ENCODE peak calls at places on chromosomes 12 and 14, in seven cellular contexts. One of them, this sample, is unnamed. For H3K9me3, the result is how much of the 10 kb centered on the place peaks cover.

GRCh38 chr12:53953831-53954693 is 641 bp upstream of the HOXC12 start:
- DNase-seq in esophagus squamous epithelium: no peak
- DNase-seq in stomach: no peak
- DNase-seq in transverse colon: no peak
- DNase-seq in body of pancreas: no peak
- DNase-seq in esophagus muscularis mucosa: no peak
- DNase-seq in ovary: no peak
- DNase-seq in this sample: no peak

GRCh38 chr12:125360540-125360939 is 295.3 kb downstream of the AACS start:
- DNase-seq in esophagus squamous epithelium: no peak
- DNase-seq in stomach: no peak
- DNase-seq in transverse colon: no peak
- DNase-seq in body of pancreas: no peak
- DNase-seq in esophagus muscularis mucosa: peak
- DNase-seq in ovary: no peak
- DNase-seq in this sample: no peak

GRCh38 chr12:5588231-5588995 is 156.5 kb downstream of the NTF3 start:
- DNase-seq in esophagus squamous epithelium: no peak
- DNase-seq in stomach: no peak
- DNase-seq in transverse colon: no peak
- DNase-seq in body of pancreas: no peak
- DNase-seq in esophagus muscularis mucosa: no peak
- DNase-seq in ovary: no peak
- DNase-seq in this sample: no peak

GRCh38 chr12:82099216-82099615 is 259.0 kb downstream of the CCDC59 start:
- DNase-seq in esophagus squamous epithelium: no peak
- DNase-seq in stomach: no peak
- DNase-seq in transverse colon: no peak
- DNase-seq in body of pancreas: no peak
- DNase-seq in esophagus muscularis mucosa: no peak
- DNase-seq in ovary: no peak
- DNase-seq in this sample: no peak

GRCh38 chr12:79119796-79120195 is 255.2 kb downstream of the SYT1 start:
- DNase-seq in esophagus squamous epithelium: no peak
- DNase-seq in stomach: no peak
- DNase-seq in transverse colon: no peak
- DNase-seq in body of pancreas: no peak
- DNase-seq in esophagus muscularis mucosa: no peak
- DNase-seq in ovary: no peak
- DNase-seq in this sample: no peak

GRCh38 chr12:54465857-54466499 is 7.4 kb downstream of the GTSF1 start:
- DNase-seq in esophagus squamous epithelium: no peak
- DNase-seq in stomach: no peak
- DNase-seq in transverse colon: no peak
- DNase-seq in body of pancreas: no peak
- DNase-seq in esophagus muscularis mucosa: no peak
- DNase-seq in ovary: no peak
- DNase-seq in this sample: no peak

GRCh38 chr12:90773526-90773925 is 181.4 kb downstream of the CCER1 start:
- DNase-seq in esophagus squamous epithelium: no peak
- DNase-seq in stomach: no peak
- DNase-seq in transverse colon: no peak
- DNase-seq in body of pancreas: no peak
- DNase-seq in esophagus muscularis mucosa: no peak
- DNase-seq in ovary: no peak
- DNase-seq in this sample: no peak

GRCh38 chr12:76628745-76629144 is 69.2 kb upstream of the OSBPL8 start:
- DNase-seq in esophagus squamous epithelium: no peak
- DNase-seq in stomach: no peak
- DNase-seq in transverse colon: no peak
- DNase-seq in body of pancreas: no peak
- DNase-seq in esophagus muscularis mucosa: no peak
- DNase-seq in ovary: no peak
- DNase-seq in this sample: no peak

GRCh38 chr14:67263499-67264149 is 22.4 kb downstream of the PALS1 start:
- DNase-seq in esophagus squamous epithelium: no peak
- DNase-seq in stomach: no peak
- DNase-seq in transverse colon: no peak
- DNase-seq in body of pancreas: no peak
- DNase-seq in esophagus muscularis mucosa: no peak
- DNase-seq in ovary: no peak
- DNase-seq in this sample: no peak

DNA sequence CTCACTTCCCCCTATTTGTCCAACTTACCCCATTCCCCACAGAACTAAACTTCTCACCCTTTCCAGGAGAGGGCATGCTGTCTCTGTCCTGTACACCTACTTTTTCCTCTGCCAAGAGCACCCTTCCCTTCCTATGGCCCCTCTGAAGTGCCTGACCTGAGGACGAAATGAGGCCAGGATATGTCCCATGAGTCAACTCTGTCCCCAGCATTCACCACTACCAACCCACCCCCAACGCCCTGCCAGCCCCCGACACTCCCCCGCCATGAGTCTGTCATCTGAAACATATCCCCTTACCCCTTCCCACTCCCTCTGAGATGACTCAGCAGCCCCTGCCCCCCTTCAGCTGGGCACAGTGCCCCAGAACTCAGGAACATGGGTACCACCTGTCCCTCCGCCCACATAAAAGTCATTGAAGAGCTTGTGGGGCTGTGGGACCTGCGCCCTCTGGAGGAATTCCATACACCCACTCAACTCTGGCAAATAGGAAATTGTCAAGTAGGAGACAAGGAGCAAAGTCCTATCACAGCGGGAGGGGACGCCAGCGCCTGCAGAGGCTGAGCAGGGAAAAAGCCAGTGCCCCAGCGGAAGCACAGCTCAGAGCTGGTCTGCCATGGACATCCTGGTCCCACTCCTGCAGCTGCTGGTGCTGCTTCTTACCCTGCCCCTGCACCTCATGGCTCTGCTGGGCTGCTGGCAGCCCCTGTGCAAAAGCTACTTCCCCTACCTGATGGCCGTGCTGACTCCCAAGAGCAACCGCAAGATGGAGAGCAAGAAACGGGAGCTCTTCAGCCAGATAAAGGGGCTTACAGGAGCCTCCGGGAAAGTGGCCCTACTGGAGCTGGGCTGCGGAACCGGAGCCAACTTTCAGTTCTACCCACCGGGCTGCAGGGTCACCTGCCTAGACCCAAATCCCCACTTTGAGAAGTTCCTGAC is 26.3 kb downstream of the ITGA7 start:
- DNase-seq in esophagus squamous epithelium: no peak
- DNase-seq in stomach: peak
- DNase-seq in transverse colon: peak
- DNase-seq in body of pancreas: peak
- DNase-seq in esophagus muscularis mucosa: no peak
- DNase-seq in ovary: peak
- DNase-seq in this sample: peak
- TF ChIP-seq POLR2A in esophagus squamous epithelium: no peak
- TF ChIP-seq POLR2A in stomach: no peak
- TF ChIP-seq POLR2A in transverse colon: peak
- TF ChIP-seq POLR2A in body of pancreas: peak
- TF ChIP-seq POLR2A in esophagus muscularis mucosa: no peak
- TF ChIP-seq POLR2A in ovary: no peak
- TF ChIP-seq POLR2A in this sample: no peak

DNA sequence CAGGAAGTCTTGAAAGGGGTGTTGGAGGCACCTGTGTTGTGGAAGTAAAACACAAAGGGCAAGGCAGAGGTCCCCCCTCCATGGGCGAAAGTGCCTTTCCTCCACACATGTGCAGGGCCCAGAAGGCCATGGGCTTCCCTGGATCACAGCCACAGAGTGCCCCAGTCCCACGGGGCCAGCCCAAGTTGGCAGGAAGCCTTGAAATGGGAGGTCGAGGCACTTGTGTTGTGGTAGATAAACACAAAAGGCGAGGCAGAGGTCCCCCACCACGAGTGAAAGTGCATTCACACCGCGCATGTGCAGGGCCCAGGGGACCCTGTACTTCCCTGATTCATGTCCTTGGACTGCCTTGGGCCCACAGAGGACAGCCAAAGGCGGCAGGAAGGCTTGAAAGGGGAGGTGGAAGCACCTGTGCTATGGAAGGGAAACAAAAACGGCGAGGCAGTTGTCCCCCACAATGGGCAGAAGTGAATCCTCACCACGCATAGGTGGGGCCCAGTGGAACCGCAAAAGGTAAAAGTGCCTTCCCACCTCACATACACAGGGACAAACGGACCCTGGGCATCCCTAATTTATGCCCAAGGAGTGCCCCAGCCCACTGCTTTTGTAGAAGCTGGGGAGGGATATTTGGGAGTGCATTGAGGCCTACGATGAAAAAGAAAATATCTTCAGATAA is 585.4 kb downstream of the ALG10 start:
- DNase-seq in esophagus squamous epithelium: no peak
- DNase-seq in stomach: no peak
- DNase-seq in transverse colon: no peak
- DNase-seq in body of pancreas: no peak
- DNase-seq in esophagus muscularis mucosa: no peak
- DNase-seq in ovary: no peak
- DNase-seq in this sample: no peak
- H3K9me3 ChIP-seq in esophagus squamous epithelium: half or more
- H3K9me3 ChIP-seq in stomach: half or more
- H3K9me3 ChIP-seq in transverse colon: under half
- H3K9me3 ChIP-seq in body of pancreas: under half
- H3K9me3 ChIP-seq in esophagus muscularis mucosa: half or more
- H3K9me3 ChIP-seq in ovary: under half
- H3K9me3 ChIP-seq in this sample: under half

GRCh38 chr14:49861581-49861922 is 9.0 kb upstream of the NEMF start:
- DNase-seq in esophagus squamous epithelium: no peak
- DNase-seq in stomach: peak
- DNase-seq in transverse colon: peak
- DNase-seq in body of pancreas: peak
- DNase-seq in esophagus muscularis mucosa: peak
- DNase-seq in ovary: peak
- DNase-seq in this sample: peak
- TF ChIP-seq POLR2A in esophagus squamous epithelium: no peak
- TF ChIP-seq POLR2A in stomach: no peak
- TF ChIP-seq POLR2A in transverse colon: no peak
- TF ChIP-seq POLR2A in body of pancreas: no peak
- TF ChIP-seq POLR2A in esophagus muscularis mucosa: peak
- TF ChIP-seq POLR2A in ovary: peak
- TF ChIP-seq POLR2A in this sample: no peak

DNA sequence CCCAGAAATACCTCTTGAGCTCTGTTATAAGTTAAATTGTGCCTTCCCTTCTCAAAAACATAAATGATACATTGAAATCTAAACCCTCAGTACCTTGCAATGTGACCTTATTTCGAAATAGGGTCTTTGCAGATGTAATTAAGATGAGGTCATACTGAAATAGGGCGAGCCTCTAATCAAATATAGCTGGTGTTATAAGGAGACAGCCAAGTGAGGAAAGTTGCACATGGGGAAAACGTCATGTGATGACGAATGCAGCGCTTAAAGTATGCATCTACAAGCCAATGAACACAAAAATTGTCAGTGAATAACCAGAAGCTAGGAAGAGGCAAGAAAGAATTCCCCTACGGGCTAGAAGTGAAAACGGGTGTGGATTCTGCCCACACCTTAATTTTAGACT is 305.2 kb upstream of the FOXG1 start:
- DNase-seq in esophagus squamous epithelium: no peak
- DNase-seq in stomach: no peak
- DNase-seq in transverse colon: no peak
- DNase-seq in body of pancreas: no peak
- DNase-seq in esophagus muscularis mucosa: no peak
- DNase-seq in ovary: no peak
- DNase-seq in this sample: no peak
- H3K9me3 ChIP-seq in esophagus squamous epithelium: under half
- H3K9me3 ChIP-seq in stomach: under half
- H3K9me3 ChIP-seq in transverse colon: under half
- H3K9me3 ChIP-seq in body of pancreas: under half
- H3K9me3 ChIP-seq in esophagus muscularis mucosa: under half
- H3K9me3 ChIP-seq in ovary: under half
- H3K9me3 ChIP-seq in this sample: under half

GRCh38 chr12:100498141-100498540 is 24.5 kb downstream of the NR1H4 start:
- DNase-seq in esophagus squamous epithelium: no peak
- DNase-seq in stomach: no peak
- DNase-seq in transverse colon: no peak
- DNase-seq in body of pancreas: no peak
- DNase-seq in esophagus muscularis mucosa: no peak
- DNase-seq in ovary: no peak
- DNase-seq in this sample: no peak
- TF ChIP-seq POLR2A in esophagus squamous epithelium: no peak
- TF ChIP-seq POLR2A in stomach: no peak
- TF ChIP-seq POLR2A in transverse colon: no peak
- TF ChIP-seq POLR2A in body of pancreas: no peak
- TF ChIP-seq POLR2A in esophagus muscularis mucosa: no peak
- TF ChIP-seq POLR2A in ovary: no peak
- TF ChIP-seq POLR2A in this sample: no peak

GRCh38 chr12:132548430-132549058 is 58.6 kb downstream of the FBRSL1 start:
- DNase-seq in esophagus squamous epithelium: no peak
- DNase-seq in stomach: no peak
- DNase-seq in transverse colon: no peak
- DNase-seq in body of pancreas: no peak
- DNase-seq in esophagus muscularis mucosa: no peak
- DNase-seq in ovary: no peak
- DNase-seq in this sample: no peak
- H3K9me3 ChIP-seq in esophagus squamous epithelium: under half
- H3K9me3 ChIP-seq in stomach: under half
- H3K9me3 ChIP-seq in transverse colon: under half
- H3K9me3 ChIP-seq in body of pancreas: under half
- H3K9me3 ChIP-seq in esophagus muscularis mucosa: under half
- H3K9me3 ChIP-seq in ovary: under half
- H3K9me3 ChIP-seq in this sample: under half

GRCh38 chr12:107093547-107094448 is at the start of gene CRY1:
- DNase-seq in esophagus squamous epithelium: peak
- DNase-seq in stomach: peak
- DNase-seq in transverse colon: peak
- DNase-seq in body of pancreas: peak
- DNase-seq in esophagus muscularis mucosa: peak
- DNase-seq in ovary: peak
- DNase-seq in this sample: peak
- TF ChIP-seq POLR2A in esophagus squamous epithelium: no peak
- TF ChIP-seq POLR2A in stomach: no peak
- TF ChIP-seq POLR2A in transverse colon: no peak
- TF ChIP-seq POLR2A in body of pancreas: no peak
- TF ChIP-seq POLR2A in esophagus muscularis mucosa: no peak
- TF ChIP-seq POLR2A in ovary: no peak
- TF ChIP-seq POLR2A in this sample: no peak

GRCh38 chr14:104472536-104473243 is 106.9 kb upstream of the C14orf180 start:
- DNase-seq in esophagus squamous epithelium: no peak
- DNase-seq in stomach: no peak
- DNase-seq in transverse colon: no peak
- DNase-seq in body of pancreas: no peak
- DNase-seq in esophagus muscularis mucosa: no peak
- DNase-seq in ovary: no peak
- DNase-seq in this sample: no peak
- H3K9me3 ChIP-seq in esophagus squamous epithelium: under half
- H3K9me3 ChIP-seq in stomach: under half
- H3K9me3 ChIP-seq in transverse colon: under half
- H3K9me3 ChIP-seq in body of pancreas: under half
- H3K9me3 ChIP-seq in esophagus muscularis mucosa: under half
- H3K9me3 ChIP-seq in ovary: under half
- H3K9me3 ChIP-seq in this sample: under half

GRCh38 chr12:132735496-132735895 is 24.9 kb downstream of the PGAM5 start:
- DNase-seq in esophagus squamous epithelium: no peak
- DNase-seq in stomach: no peak
- DNase-seq in transverse colon: no peak
- DNase-seq in body of pancreas: no peak
- DNase-seq in esophagus muscularis mucosa: no peak
- DNase-seq in ovary: no peak
- DNase-seq in this sample: no peak
- TF ChIP-seq POLR2A in esophagus squamous epithelium: no peak
- TF ChIP-seq POLR2A in stomach: no peak
- TF ChIP-seq POLR2A in transverse colon: no peak
- TF ChIP-seq POLR2A in body of pancreas: no peak
- TF ChIP-seq POLR2A in esophagus muscularis mucosa: no peak
- TF ChIP-seq POLR2A in ovary: no peak
- TF ChIP-seq POLR2A in this sample: no peak